ENCODE peak calls at places on chromosomes 6 and 20, in seven cellular contexts. Y is mucosa of descending colon; K is iPS-NIHi11; P is activated naive CD8-positive, alpha-beta T cell treated with anti-CD3 and anti-CD28 coated beads, Interleukin-2, amount 50 U/mL, for 24 hours; F is GM10248; Q is hypothalamus; H is iris pigment epithelial cell. A is an unnamed sample.

GRCh38 chr20:43691928-43692524 is 25.1 kb downstream of the MYBL2 start:
- DNase-seq in Y (peak), K (peak), P (peak), F (peak), Q (no peak), H (peak), A (peak)

GRCh38 chr6:149938571-149939462 is 3.0 kb upstream of the ULBP2 start:
- DNase-seq in Y (no peak), K (no peak), P (peak), F (peak), Q (no peak), H (peak), A (peak)

GRCh38 chr6:148945311-148946021 is 198.6 kb downstream of the UST start:
- DNase-seq in Y (no peak), K (no peak), P (no peak), F (no peak), Q (no peak), H (peak), A (no peak)

GRCh38 chr6:144302701-144303351 is 17.7 kb downstream of the UTRN start:
- DNase-seq in Y (no peak), K (no peak), P (no peak), F (no peak), Q (no peak), H (peak), A (no peak)

GRCh38 chr6:144415014-144415413 is 129.9 kb downstream of the UTRN start:
- DNase-seq in Y (no peak), K (no peak), P (no peak), F (no peak), Q (no peak), H (peak), A (no peak)

GRCh38 chr6:33964387-33964786 is 160.6 kb upstream of the MLN start:
- DNase-seq in Y (no peak), K (no peak), P (no peak), F (no peak), Q (no peak), H (no peak), A (no peak)

GRCh38 chr6:137498488-137499219 is 4.5 kb upstream of the OLIG3 start:
- DNase-seq in Y (no peak), K (no peak), P (no peak), F (no peak), Q (no peak), H (no peak), A (no peak)

GRCh38 chr20:35886537-35886936 is 67.8 kb downstream of the SCAND1 start:
- DNase-seq in Y (no peak), K (no peak), P (no peak), F (no peak), Q (no peak), H (no peak), A (no peak)

GRCh38 chr6:79062708-79063107 is 15.3 kb downstream of the PHIP start:
- DNase-seq in Y (no peak), K (no peak), P (no peak), F (no peak), Q (no peak), H (no peak), A (no peak)

GRCh38 chr20:41336711-41337492 is 3.7 kb upstream of the LPIN3 start:
- DNase-seq in Y (peak), K (no peak), P (no peak), F (peak), Q (no peak), H (no peak), A (no peak)

GRCh38 chr6:31568537-31568961 is 3.5 kb upstream of the LTA start:
- DNase-seq in Y (no peak), K (no peak), P (peak), F (peak), Q (no peak), H (no peak), A (peak)

GRCh38 chr6:137799950-137800568 is 67.0 kb upstream of the TNFAIP3 start:
- DNase-seq in Y (no peak), K (peak), P (peak), F (peak), Q (no peak), H (peak), A (peak)

GRCh38 chr20:64109390-64109747 is 2.0 kb upstream of the NPBWR2 start:
- DNase-seq in Y (no peak), K (no peak), P (no peak), F (no peak), Q (no peak), H (no peak), A (no peak)

A was measured in MM.1S.